ENCODE peak calls at places on chromosomes 13 and 19, in four cellular contexts. C is stomach, V is ascending aorta, U is cardiac muscle cell. Y is an unnamed sample.

GRCh38 chr13:51916419-51916818 is 54.6 kb downstream of the CCDC70 start:
- DNase-seq in C (no peak), V (no peak), U (no peak), Y (no peak)

GRCh38 chr13:71454509-71454908 is 412.5 kb downstream of the DACH1 start:
- DNase-seq in C (no peak), V (no peak), U (no peak), Y (no peak)

GRCh38 chr13:49652691-49653305 is 24.5 kb downstream of the ARL11 start:
- DNase-seq in C (peak; percentile 30), V (no peak), U (peak; percentile 60), Y (no peak)

GRCh38 chr19:10812196-10812595 is 23.8 kb downstream of the TMED1 start:
- DNase-seq in U (no peak), V (no peak), C (no peak), Y (no peak)

GRCh38 chr19:55716531-55716930 is 21.7 kb downstream of the NLRP9 start:
- DNase-seq in U (no peak), C (no peak), V (no peak), Y (no peak)

GRCh38 chr13:26499209-26499601 is 58.3 kb upstream of the WASF3 start:
- DNase-seq in C (no peak), V (no peak), U (no peak), Y (no peak)

GRCh38 chr13:76879876-76880270 is 6.3 kb downstream of the KCTD12 start:
- DNase-seq in C (no peak), U (no peak), V (no peak), Y (no peak)

GRCh38 chr13:30607908-30608307 is 9.8 kb upstream of the USPL1 start:
- DNase-seq in V (no peak), C (peak; percentile 34), U (no peak), Y (peak; percentile 34)

GRCh38 chr19:38674388-38675133 is 27.1 kb downstream of the ACTN4 start:
- DNase-seq in V (no peak), C (no peak), U (peak; percentile 65), Y (no peak)

GRCh38 chr13:19048381-19048780 is 133.2 kb downstream of the TUBA3C start:
- DNase-seq in V (no peak), C (no peak), U (no peak), Y (no peak)

GRCh38 chr19:14536926-14537692 is 7.7 kb downstream of the TECR start:
- DNase-seq in V (no peak), C (peak; percentile 87), U (peak; percentile 82), Y (no peak)

GRCh38 chr19:2055871-2056809 is 5.1 kb upstream of the MKNK2 start:
- DNase-seq in U (no peak), C (no peak), V (no peak), Y (no peak)

GRCh38 chr13:41029629-41030028 is 10.5 kb upstream of the ELF1 start:
- DNase-seq in V (no peak), U (no peak), C (no peak), Y (no peak)

GRCh38 chr13:28753208-28753892 is 34.6 kb upstream of the SLC46A3 start:
- DNase-seq in U (peak; percentile 52), C (peak; percentile 31), V (peak; percentile 43), Y (no peak)

DNA sequence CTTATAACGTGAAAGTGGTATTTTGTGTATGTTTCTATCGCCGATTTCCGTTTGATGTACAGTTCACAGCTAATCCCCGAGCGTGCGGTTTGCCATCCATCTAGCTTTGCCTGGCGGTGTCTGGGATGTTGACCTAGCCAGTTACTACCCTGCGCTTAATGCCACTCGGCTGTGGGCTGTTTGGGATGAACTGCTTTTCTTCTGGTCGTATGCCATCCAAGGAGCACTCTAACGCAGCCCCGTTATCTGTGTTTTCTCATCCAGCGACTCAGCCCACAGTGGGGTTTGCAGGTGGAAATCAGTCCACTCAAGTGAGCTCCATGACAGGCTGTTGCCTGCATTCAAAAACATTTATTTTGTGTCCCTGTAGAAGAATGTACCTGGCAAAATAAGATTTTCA is 512.3 kb downstream of the MYO16 start:
- DNase-seq in V (no peak), C (no peak), U (no peak), Y (no peak)
- H3K9me3 ChIP-seq in V (no peaks in the 10 kb centered on the region), C (no peaks in the 10 kb centered on the region), U (no peaks in the 10 kb centered on the region), Y (no peaks in the 10 kb centered on the region)

GRCh38 chr19:860481-861098 is 1.1 kb downstream of the CFD start:
- DNase-seq in U (peak; percentile 71), C (peak; percentile 59), V (no peak), Y (peak; percentile 60)
- TF ChIP-seq CTCF in U (peak; percentile 18), C (no peak), V (no peak), Y (no peak)

DNA sequence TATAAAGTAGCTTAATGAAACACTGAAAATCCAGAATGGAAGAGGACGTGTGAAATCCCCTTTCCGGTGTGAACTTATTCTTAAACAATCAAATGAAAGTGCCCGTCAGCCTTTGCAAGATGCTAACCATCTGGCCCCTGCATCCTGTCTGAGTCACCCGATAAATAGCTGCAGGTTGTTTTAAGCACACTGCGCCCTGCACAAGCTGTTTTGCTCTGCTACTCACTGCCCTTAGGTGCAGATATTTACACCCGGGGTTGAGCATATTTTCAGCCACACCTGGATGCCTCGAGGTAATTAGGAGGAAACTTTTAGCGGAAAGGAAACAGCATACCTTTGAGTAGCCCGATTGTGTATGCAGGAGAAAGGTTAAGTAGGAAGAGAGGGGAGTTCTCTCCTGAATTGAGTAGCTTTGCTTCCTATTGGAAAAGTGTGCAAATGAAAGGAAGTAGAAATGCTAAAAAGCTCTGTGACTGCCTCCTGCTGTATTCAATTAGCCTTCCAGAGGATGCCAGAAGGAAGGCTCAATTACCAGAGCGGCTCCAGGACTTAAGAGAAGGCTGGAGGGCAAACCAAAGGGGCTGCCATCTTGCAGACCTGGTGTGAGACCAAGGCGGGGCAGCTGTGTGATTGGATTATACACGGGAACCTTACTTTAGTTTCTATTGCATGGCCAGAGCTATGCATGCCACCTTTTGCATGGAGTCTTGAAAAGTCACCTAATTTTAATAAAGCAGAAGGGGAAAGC is 42.5 kb downstream of the IRS2 start:
- DNase-seq in C (no peak), V (no peak), U (peak; percentile 28), Y (no peak)
- H3K27ac ChIP-seq in C (no peak overlapping the region), V (no peak overlapping the region), U (no peak overlapping the region), Y (no peak overlapping the region)

GRCh38 chr13:103556681-103557080 is 490.5 kb upstream of the SLC10A2 start:
- DNase-seq in C (no peak), U (no peak), V (no peak), Y (no peak)
- H3K9me3 ChIP-seq in C (no peaks in the 10 kb centered on the region), U (no peaks in the 10 kb centered on the region), V (no peaks in the 10 kb centered on the region), Y (no peaks in the 10 kb centered on the region)

GRCh38 chr19:33175156-33175782 is 18.9 kb upstream of the LRP3 start:
- DNase-seq in V (no peak), C (no peak), U (no peak), Y (no peak)

GRCh38 chr19:33177417-33177976 is 16.6 kb upstream of the LRP3 start:
- DNase-seq in V (peak; percentile 19), C (no peak), U (peak; percentile 79), Y (peak; percentile 74)

GRCh38 chr19:33175886-33176669 is 18.1 kb upstream of the LRP3 start:
- DNase-seq in C (no peak), U (peak; percentile 56), V (no peak), Y (peak; percentile 14)

GRCh38 chr19:33174186-33174585 is 19.9 kb upstream of the LRP3 start:
- DNase-seq in C (no peak), V (no peak), U (no peak), Y (no peak)

GRCh38 chr19:33176670-33177416 is 17.3 kb upstream of the LRP3 start:
- DNase-seq in U (peak; percentile 97), V (peak; percentile 93), C (peak; percentile 98), Y (peak; percentile 100)
- TF ChIP-seq CTCF in U (peak; percentile 29), V (no peak), C (no peak), Y (no peak)

Y was measured in CD4-positive, alpha-beta T cell.